ENCODE peak calls at places on chromosome 15, in four cellular contexts. One of them, this sample, is unnamed.

GRCh38 chr15:39904115-39904514 is 16.0 kb downstream of the GPR176 start:
- DNase-seq in activated gamma-delta T cell: no peak
- DNase-seq in uterus: no peak
- DNase-seq in DMS53: no peak
- DNase-seq in this sample: no peak

GRCh38 chr15:61644550-61644949 is 415.4 kb upstream of the RORA start:
- DNase-seq in activated gamma-delta T cell: no peak
- DNase-seq in uterus: no peak
- DNase-seq in DMS53: no peak
- DNase-seq in this sample: no peak

GRCh38 chr15:69359724-69360123 is 54.4 kb upstream of the KIF23 start:
- DNase-seq in activated gamma-delta T cell: no peak
- DNase-seq in uterus: no peak
- DNase-seq in DMS53: no peak
- DNase-seq in this sample: no peak

GRCh38 chr15:90412356-90413194 is 24.5 kb downstream of the IQGAP1 start:
- DNase-seq in activated gamma-delta T cell: no peak
- DNase-seq in uterus: no peak
- DNase-seq in DMS53: peak; percentile 90
- DNase-seq in this sample: no peak

GRCh38 chr15:86935841-86936240 is 856.2 kb downstream of the AGBL1 start:
- DNase-seq in activated gamma-delta T cell: no peak
- DNase-seq in uterus: no peak
- DNase-seq in DMS53: no peak
- DNase-seq in this sample: no peak

GRCh38 chr15:79834496-79834895 is 62.3 kb downstream of the MTHFS start:
- DNase-seq in DMS53: peak; percentile 87
- DNase-seq in uterus: no peak
- DNase-seq in activated gamma-delta T cell: no peak
- DNase-seq in this sample: no peak

GRCh38 chr15:57726411-57726810 is 19.9 kb downstream of the POLR2M start:
- DNase-seq in uterus: no peak
- DNase-seq in DMS53: no peak
- DNase-seq in activated gamma-delta T cell: no peak
- DNase-seq in this sample: no peak

GRCh38 chr15:31892513-31892912 is 137.8 kb upstream of the CHRNA7 start:
- DNase-seq in activated gamma-delta T cell: no peak
- DNase-seq in uterus: no peak
- DNase-seq in DMS53: no peak
- DNase-seq in this sample: no peak

GRCh38 chr15:89496155-89497098 is at the start of gene RHCG:
- DNase-seq in uterus: no peak
- DNase-seq in activated gamma-delta T cell: no peak
- DNase-seq in DMS53: peak; percentile 80
- DNase-seq in this sample: no peak

GRCh38 chr15:39939487-39940452 is 5.9 kb downstream of the EIF2AK4 start:
- DNase-seq in DMS53: no peak
- DNase-seq in activated gamma-delta T cell: no peak
- DNase-seq in uterus: no peak
- DNase-seq in this sample: no peak

GRCh38 chr15:78034495-78035191 is 42.9 kb downstream of the TBC1D2B start:
- DNase-seq in DMS53: no peak
- DNase-seq in uterus: no peak
- DNase-seq in activated gamma-delta T cell: peak; percentile 21
- DNase-seq in this sample: no peak

GRCh38 chr15:43879386-43880355 is 52.9 kb downstream of the WDR76 start:
- DNase-seq in uterus: no peak
- DNase-seq in DMS53: no peak
- DNase-seq in activated gamma-delta T cell: no peak
- DNase-seq in this sample: peak; percentile 65

GRCh38 chr15:99326235-99326634 is 75.0 kb downstream of the LRRC28 start:
- DNase-seq in uterus: no peak
- DNase-seq in activated gamma-delta T cell: no peak
- DNase-seq in DMS53: no peak
- DNase-seq in this sample: no peak

GRCh38 chr15:73318463-73319351 is 50.1 kb downstream of the HCN4 start:
- DNase-seq in activated gamma-delta T cell: no peak
- DNase-seq in DMS53: peak; percentile 31
- DNase-seq in uterus: no peak
- DNase-seq in this sample: peak; percentile 59

GRCh38 chr15:61659571-61660190 is 400.6 kb downstream of the VPS13C start:
- DNase-seq in DMS53: no peak
- DNase-seq in activated gamma-delta T cell: no peak
- DNase-seq in uterus: no peak
- DNase-seq in this sample: no peak

GRCh38 chr15:45126535-45127158 is 3.0 kb downstream of the DUOXA1 start:
- DNase-seq in DMS53: peak; percentile 63
- DNase-seq in activated gamma-delta T cell: no peak
- DNase-seq in uterus: no peak
- DNase-seq in this sample: no peak

GRCh38 chr15:85475317-85475701 is 94.9 kb downstream of the AKAP13 start:
- DNase-seq in activated gamma-delta T cell: no peak
- DNase-seq in DMS53: no peak
- DNase-seq in uterus: no peak
- DNase-seq in this sample: no peak

GRCh38 chr15:22811640-22812039 is 25.2 kb downstream of the NIPA1 start:
- DNase-seq in DMS53: peak; percentile 61
- DNase-seq in activated gamma-delta T cell: no peak
- DNase-seq in uterus: no peak
- DNase-seq in this sample: no peak

GRCh38 chr15:74854453-74854852 is 11.5 kb upstream of the ULK3 start:
- DNase-seq in uterus: no peak
- DNase-seq in DMS53: no peak
- DNase-seq in activated gamma-delta T cell: no peak
- DNase-seq in this sample: no peak

GRCh38 chr15:40787344-40787841 is 17.6 kb downstream of the C15orf62 start:
- DNase-seq in activated gamma-delta T cell: no peak
- DNase-seq in uterus: no peak
- DNase-seq in DMS53: peak; percentile 97
- DNase-seq in this sample: no peak

GRCh38 chr15:100596792-100597191 is 5.2 kb downstream of the LINS1 start:
- DNase-seq in uterus: no peak
- DNase-seq in activated gamma-delta T cell: no peak
- DNase-seq in DMS53: no peak
- DNase-seq in this sample: no peak

GRCh38 chr15:33125883-33126535 is 68.5 kb downstream of the FMN1 start:
- DNase-seq in DMS53: peak; percentile 51
- DNase-seq in activated gamma-delta T cell: no peak
- DNase-seq in uterus: no peak
- DNase-seq in this sample: no peak

GRCh38 chr15:41936649-41937567 is 35.4 kb downstream of the EHD4 start:
- DNase-seq in DMS53: no peak
- DNase-seq in uterus: peak; percentile 65
- DNase-seq in activated gamma-delta T cell: peak; percentile 15
- DNase-seq in this sample: no peak

GRCh38 chr15:63818628-63819027 is 15.1 kb downstream of the HERC1 start:
- DNase-seq in DMS53: no peak
- DNase-seq in activated gamma-delta T cell: no peak
- DNase-seq in uterus: no peak
- DNase-seq in this sample: no peak

GRCh38 chr15:58549013-58549779 is 117.4 kb downstream of the LIPC start:
- DNase-seq in uterus: no peak
- DNase-seq in activated gamma-delta T cell: no peak
- DNase-seq in DMS53: no peak
- DNase-seq in this sample: no peak

GRCh38 chr15:70608156-70608555 is 155.2 kb downstream of the UACA start:
- DNase-seq in DMS53: no peak
- DNase-seq in activated gamma-delta T cell: no peak
- DNase-seq in uterus: peak; percentile 27
- DNase-seq in this sample: peak; percentile 30

This sample was measured in right cardiac atrium.